ENCODE peak calls at places on chromosomes 6 and 20, in five cellular contexts. K is choroid plexus epithelial cell, T is hippocampal formation, G is EL, N is MV-4-11. I is an unnamed sample.

GRCh38 chr20:31308535-31309162 is at the start of gene DEFB116:
- DNase-seq in N (no peak), G (no peak), T (no peak), K (no peak), I (no peak)

GRCh38 chr6:46584586-46584985 is 68.0 kb downstream of the CYP39A1 start:
- DNase-seq in K (peak), N (no peak), G (no peak), T (no peak), I (no peak)

GRCh38 chr6:157707576-157707975 is 115.5 kb upstream of the SNX9 start:
- DNase-seq in T (no peak), K (no peak), G (no peak), N (no peak), I (no peak)

GRCh38 chr6:11008821-11009220 is 35.3 kb downstream of the ELOVL2 start:
- DNase-seq in N (no peak), G (peak), K (peak), T (no peak), I (no peak)

GRCh38 chr6:169738204-169738971 is 13.0 kb downstream of the DYNLT2 start:
- DNase-seq in G (no peak), T (no peak), K (peak), N (no peak), I (no peak)

GRCh38 chr6:112086744-112087135 is 542 bp downstream of the TUBE1 start:
- DNase-seq in G (peak), N (peak), T (no peak), K (peak), I (peak)

GRCh38 chr6:44674226-44675155 is 287.0 kb downstream of the CDC5L start:
- DNase-seq in N (no peak), G (no peak), T (no peak), K (no peak), I (no peak)

GRCh38 chr6:112835078-112835477 is 487.9 kb downstream of the RFPL4B start:
- DNase-seq in K (no peak), T (no peak), G (no peak), N (no peak), I (no peak)

GRCh38 chr6:160996316-160996715 is 4.7 kb downstream of the MAP3K4 start:
- DNase-seq in N (no peak), T (no peak), K (peak), G (no peak), I (no peak)

GRCh38 chr6:52230685-52231084 is 13.6 kb downstream of the IL17F start:
- DNase-seq in G (no peak), T (no peak), N (peak), K (no peak), I (no peak)

GRCh38 chr6:72260489-72260888 is 361.4 kb upstream of the KCNQ5 start:
- DNase-seq in N (no peak), G (peak), K (peak), T (no peak), I (peak)

I was measured in Daoy.